ENCODE peak calls at places on chromosomes 13 and 19, in four cellular contexts. One of them, this sample, is unnamed.

GRCh38 chr19:49920624-49921363 is 8.2 kb upstream of the ATF5 start:
- DNase-seq in choroid plexus epithelial cell: no peak
- DNase-seq in GM23338: no peak
- DNase-seq in SK-N-SH: no peak
- DNase-seq in this sample: no peak

GRCh38 chr13:40666058-40666904 is at the start of gene FOXO1:
- DNase-seq in SK-N-SH: peak
- DNase-seq in GM23338: peak
- DNase-seq in choroid plexus epithelial cell: peak
- DNase-seq in this sample: peak

GRCh38 chr13:109918179-109918651 is 131.8 kb upstream of the IRS2 start:
- DNase-seq in choroid plexus epithelial cell: peak
- DNase-seq in SK-N-SH: no peak
- DNase-seq in GM23338: no peak
- DNase-seq in this sample: no peak

GRCh38 chr19:40332669-40333068 is 15.5 kb downstream of the C19orf47 start:
- DNase-seq in GM23338: no peak
- DNase-seq in SK-N-SH: no peak
- DNase-seq in choroid plexus epithelial cell: no peak
- DNase-seq in this sample: no peak

GRCh38 chr13:74730556-74731331 is 596.5 kb upstream of the KLF12 start:
- DNase-seq in GM23338: no peak
- DNase-seq in choroid plexus epithelial cell: no peak
- DNase-seq in SK-N-SH: no peak
- DNase-seq in this sample: no peak

GRCh38 chr13:111095031-111095840 is 19.9 kb upstream of the ARHGEF7 start:
- DNase-seq in choroid plexus epithelial cell: no peak
- DNase-seq in SK-N-SH: no peak
- DNase-seq in GM23338: no peak
- DNase-seq in this sample: no peak

GRCh38 chr19:1630012-1630411 is 22.4 kb downstream of the TCF3 start:
- DNase-seq in SK-N-SH: no peak
- DNase-seq in choroid plexus epithelial cell: no peak
- DNase-seq in GM23338: no peak
- DNase-seq in this sample: no peak

GRCh38 chr13:98416408-98416807 is 160.5 kb downstream of the STK24 start:
- DNase-seq in GM23338: no peak
- DNase-seq in SK-N-SH: no peak
- DNase-seq in choroid plexus epithelial cell: no peak
- DNase-seq in this sample: no peak

GRCh38 chr13:111280226-111280625 is 40.2 kb upstream of the TEX29 start:
- DNase-seq in choroid plexus epithelial cell: no peak
- DNase-seq in SK-N-SH: no peak
- DNase-seq in GM23338: no peak
- DNase-seq in this sample: no peak

GRCh38 chr13:112078879-112079526 is 12.1 kb downstream of the SOX1 start:
- DNase-seq in choroid plexus epithelial cell: no peak
- DNase-seq in GM23338: peak
- DNase-seq in SK-N-SH: no peak
- DNase-seq in this sample: no peak

GRCh38 chr13:46562581-46562980 is 9.6 kb downstream of the LRCH1 start:
- DNase-seq in SK-N-SH: no peak
- DNase-seq in choroid plexus epithelial cell: no peak
- DNase-seq in GM23338: no peak
- DNase-seq in this sample: no peak

GRCh38 chr19:6250024-6250605 is 29.7 kb downstream of the MLLT1 start:
- DNase-seq in choroid plexus epithelial cell: peak
- DNase-seq in GM23338: no peak
- DNase-seq in SK-N-SH: no peak
- DNase-seq in this sample: no peak

GRCh38 chr19:45469132-45469834 is 1.5 kb downstream of the FOSB start:
- DNase-seq in GM23338: peak
- DNase-seq in choroid plexus epithelial cell: peak
- DNase-seq in SK-N-SH: peak
- DNase-seq in this sample: peak

GRCh38 chr19:47428177-47428894 is 9.0 kb upstream of the MEIS3 start:
- DNase-seq in GM23338: peak
- DNase-seq in SK-N-SH: peak
- DNase-seq in choroid plexus epithelial cell: peak
- DNase-seq in this sample: peak

GRCh38 chr19:40006273-40006691 is 9.4 kb downstream of the ZNF546 start:
- DNase-seq in GM23338: no peak
- DNase-seq in choroid plexus epithelial cell: peak
- DNase-seq in SK-N-SH: no peak
- DNase-seq in this sample: no peak

GRCh38 chr19:6587093-6587820 is 3.7 kb downstream of the CD70 start:
- DNase-seq in GM23338: peak
- DNase-seq in SK-N-SH: no peak
- DNase-seq in choroid plexus epithelial cell: no peak
- DNase-seq in this sample: no peak

GRCh38 chr13:29754486-29754806 is 96.0 kb downstream of the UBL3 start:
- DNase-seq in SK-N-SH: no peak
- DNase-seq in choroid plexus epithelial cell: peak
- DNase-seq in GM23338: peak
- DNase-seq in this sample: no peak

GRCh38 chr19:19661141-19661674 is 2.3 kb downstream of the ATP13A1 start:
- DNase-seq in choroid plexus epithelial cell: no peak
- DNase-seq in GM23338: no peak
- DNase-seq in SK-N-SH: no peak
- DNase-seq in this sample: no peak

GRCh38 chr13:110643768-110644421 is 28.6 kb downstream of the NAXD start:
- DNase-seq in choroid plexus epithelial cell: no peak
- DNase-seq in GM23338: no peak
- DNase-seq in SK-N-SH: no peak
- DNase-seq in this sample: no peak

GRCh38 chr13:106695139-106695538 is 127.2 kb upstream of the ARGLU1 start:
- DNase-seq in GM23338: no peak
- DNase-seq in choroid plexus epithelial cell: no peak
- DNase-seq in SK-N-SH: no peak
- DNase-seq in this sample: no peak

GRCh38 chr19:44548736-44549135 is 19.3 kb upstream of the CEACAM20 start:
- DNase-seq in SK-N-SH: no peak
- DNase-seq in choroid plexus epithelial cell: peak
- DNase-seq in GM23338: no peak
- DNase-seq in this sample: no peak

GRCh38 chr13:42807866-42808265 is 26.5 kb downstream of the FAM216B start:
- DNase-seq in choroid plexus epithelial cell: peak
- DNase-seq in GM23338: no peak
- DNase-seq in SK-N-SH: no peak
- DNase-seq in this sample: no peak

GRCh38 chr19:9151367-9151766 is 11.2 kb downstream of the ZNF317 start:
- DNase-seq in SK-N-SH: no peak
- DNase-seq in GM23338: no peak
- DNase-seq in choroid plexus epithelial cell: no peak
- DNase-seq in this sample: no peak

GRCh38 chr13:48890386-48890785 is 85.3 kb upstream of the FNDC3A start:
- DNase-seq in SK-N-SH: no peak
- DNase-seq in choroid plexus epithelial cell: no peak
- DNase-seq in GM23338: no peak
- DNase-seq in this sample: no peak

GRCh38 chr13:43348397-43348796 is 325.0 kb downstream of the DNAJC15 start:
- DNase-seq in SK-N-SH: no peak
- DNase-seq in GM23338: no peak
- DNase-seq in choroid plexus epithelial cell: peak
- DNase-seq in this sample: no peak

GRCh38 chr13:62119739-62120700 is 704.4 kb upstream of the PCDH20 start:
- DNase-seq in GM23338: peak
- DNase-seq in choroid plexus epithelial cell: peak
- DNase-seq in SK-N-SH: peak
- DNase-seq in this sample: no peak

GRCh38 chr19:50046649-50047503 is 21.1 kb downstream of the ZNF473 start:
- DNase-seq in choroid plexus epithelial cell: peak
- DNase-seq in GM23338: peak
- DNase-seq in SK-N-SH: peak
- DNase-seq in this sample: peak

GRCh38 chr19:38664503-38665211 is 17.2 kb downstream of the ACTN4 start:
- DNase-seq in GM23338: no peak
- DNase-seq in SK-N-SH: no peak
- DNase-seq in choroid plexus epithelial cell: no peak
- DNase-seq in this sample: no peak

GRCh38 chr13:103097366-103097928 is 31.2 kb upstream of the SLC10A2 start:
- DNase-seq in SK-N-SH: no peak
- DNase-seq in choroid plexus epithelial cell: no peak
- DNase-seq in GM23338: no peak
- DNase-seq in this sample: peak

GRCh38 chr13:62964522-62964921 is 1548.9 kb upstream of the PCDH20 start:
- DNase-seq in SK-N-SH: no peak
- DNase-seq in choroid plexus epithelial cell: no peak
- DNase-seq in GM23338: no peak
- DNase-seq in this sample: no peak

GRCh38 chr19:10797078-10797477 is 38.9 kb downstream of the TMED1 start:
- DNase-seq in choroid plexus epithelial cell: no peak
- DNase-seq in SK-N-SH: no peak
- DNase-seq in GM23338: no peak
- DNase-seq in this sample: no peak

GRCh38 chr13:98246538-98247172 is 69.6 kb upstream of the RNF113B start:
- DNase-seq in choroid plexus epithelial cell: no peak
- DNase-seq in SK-N-SH: no peak
- DNase-seq in GM23338: no peak
- DNase-seq in this sample: no peak

GRCh38 chr13:99265162-99265822 is 7.1 kb upstream of the GPR18 start:
- DNase-seq in SK-N-SH: no peak
- DNase-seq in choroid plexus epithelial cell: no peak
- DNase-seq in GM23338: no peak
- DNase-seq in this sample: no peak

GRCh38 chr19:40256511-40256910 is 28.6 kb downstream of the AKT2 start:
- DNase-seq in GM23338: no peak
- DNase-seq in choroid plexus epithelial cell: no peak
- DNase-seq in SK-N-SH: no peak
- DNase-seq in this sample: no peak

GRCh38 chr13:27170521-27171243 is 929 bp downstream of the USP12 start:
- DNase-seq in SK-N-SH: no peak
- DNase-seq in GM23338: peak
- DNase-seq in choroid plexus epithelial cell: peak
- DNase-seq in this sample: no peak

GRCh38 chr13:111414341-111414740 is 93.9 kb downstream of the TEX29 start:
- DNase-seq in GM23338: no peak
- DNase-seq in choroid plexus epithelial cell: no peak
- DNase-seq in SK-N-SH: no peak
- DNase-seq in this sample: no peak

GRCh38 chr19:45250832-45251451 is at the start of gene MARK4:
- DNase-seq in SK-N-SH: peak
- DNase-seq in choroid plexus epithelial cell: peak
- DNase-seq in GM23338: peak
- DNase-seq in this sample: peak

GRCh38 chr19:45110811-45111210 is 17.8 kb downstream of the PPP1R37 start:
- DNase-seq in choroid plexus epithelial cell: no peak
- DNase-seq in GM23338: no peak
- DNase-seq in SK-N-SH: no peak
- DNase-seq in this sample: no peak

DNA sequence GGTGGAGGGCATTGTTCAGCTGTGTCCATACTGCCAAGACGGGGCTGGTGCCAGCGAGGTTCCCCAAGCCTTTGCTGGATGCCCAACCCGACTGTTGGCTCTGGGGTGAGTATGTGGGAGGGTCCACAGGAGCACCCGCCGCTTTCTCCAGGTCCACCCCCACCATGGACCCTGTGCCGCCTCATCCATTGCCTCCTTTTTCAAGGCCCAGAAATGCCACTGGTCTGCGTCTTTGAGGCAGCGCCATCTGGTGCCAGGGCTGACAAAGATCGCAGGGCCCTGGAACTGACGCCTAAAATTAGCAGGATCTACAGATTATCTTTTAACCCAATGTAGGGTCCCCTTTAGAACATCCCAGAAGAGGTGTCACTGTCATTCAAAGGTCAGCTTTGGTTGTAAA is 34.6 kb downstream of the NFIX start:
- DNase-seq in choroid plexus epithelial cell: no peak
- DNase-seq in SK-N-SH: no peak
- DNase-seq in GM23338: peak
- DNase-seq in this sample: peak
- TF ChIP-seq CTCF in choroid plexus epithelial cell: peak
- TF ChIP-seq CTCF in SK-N-SH: peak
- TF ChIP-seq CTCF in GM23338: peak
- TF ChIP-seq CTCF in this sample: peak

GRCh38 chr19:42295342-42295741 is 6.6 kb upstream of the PRR19 start:
- DNase-seq in GM23338: no peak
- DNase-seq in choroid plexus epithelial cell: no peak
- DNase-seq in SK-N-SH: no peak
- DNase-seq in this sample: no peak
- TF ChIP-seq CTCF in GM23338: peak
- TF ChIP-seq CTCF in choroid plexus epithelial cell: peak
- TF ChIP-seq CTCF in SK-N-SH: no peak
- TF ChIP-seq CTCF in this sample: no peak

DNA sequence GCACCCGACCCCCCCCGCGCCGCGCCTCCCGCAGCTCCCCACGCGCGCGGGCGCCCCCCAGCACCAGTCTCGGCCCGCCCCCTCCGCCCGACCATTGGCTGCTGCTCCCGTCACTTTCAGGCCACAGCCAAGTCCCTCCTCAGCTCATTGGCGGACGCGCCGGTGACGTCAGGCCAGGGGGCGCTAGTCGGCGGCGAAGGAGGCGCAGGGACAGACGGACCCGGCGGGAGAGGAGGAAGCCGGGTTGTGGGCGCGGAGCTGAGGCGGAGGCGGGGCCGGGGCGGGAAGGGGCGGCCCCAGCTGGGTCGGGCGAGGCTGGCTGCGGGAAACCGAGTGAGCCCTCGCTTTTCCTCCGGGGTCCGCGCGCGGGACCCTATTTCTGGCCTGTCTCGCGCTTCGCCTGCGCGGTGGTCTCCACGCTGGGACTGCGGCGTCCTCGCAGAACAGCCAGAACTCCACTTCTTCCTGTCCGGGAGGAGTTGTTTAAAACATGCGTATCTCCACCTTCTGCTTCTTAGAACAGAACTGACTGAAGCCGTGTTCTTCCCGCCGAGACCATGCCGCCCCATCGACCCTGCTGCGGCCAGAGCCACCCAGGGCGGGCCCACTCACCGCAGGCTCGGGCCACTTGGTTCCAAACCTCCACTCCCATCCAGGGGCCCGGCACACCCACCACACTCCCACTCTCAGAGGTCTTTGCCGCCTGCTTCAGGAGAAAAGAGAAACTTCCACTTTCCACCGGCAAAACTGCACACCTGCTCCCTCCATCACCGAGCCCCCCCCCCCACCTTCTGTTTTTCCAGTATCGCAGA is 459 bp upstream of the TMTC4 start:
- DNase-seq in choroid plexus epithelial cell: peak
- DNase-seq in SK-N-SH: peak
- DNase-seq in GM23338: peak
- DNase-seq in this sample: peak
- TF ChIP-seq CTCF in choroid plexus epithelial cell: peak
- TF ChIP-seq CTCF in SK-N-SH: peak
- TF ChIP-seq CTCF in GM23338: peak
- TF ChIP-seq CTCF in this sample: peak

GRCh38 chr19:57192993-57193392 is 1.7 kb downstream of the ZNF264 start:
- DNase-seq in choroid plexus epithelial cell: no peak
- DNase-seq in SK-N-SH: no peak
- DNase-seq in GM23338: no peak
- DNase-seq in this sample: no peak

GRCh38 chr19:57190301-57190700 is 999 bp upstream of the ZNF264 start:
- DNase-seq in choroid plexus epithelial cell: no peak
- DNase-seq in SK-N-SH: no peak
- DNase-seq in GM23338: no peak
- DNase-seq in this sample: no peak

GRCh38 chr19:57192064-57192395 is 730 bp downstream of the ZNF264 start:
- DNase-seq in GM23338: peak
- DNase-seq in SK-N-SH: peak
- DNase-seq in choroid plexus epithelial cell: peak
- DNase-seq in this sample: no peak

GRCh38 chr19:57191141-57192063 is at the start of gene ZNF264:
- DNase-seq in SK-N-SH: peak
- DNase-seq in GM23338: peak
- DNase-seq in choroid plexus epithelial cell: peak
- DNase-seq in this sample: peak
- TF ChIP-seq CTCF in SK-N-SH: no peak
- TF ChIP-seq CTCF in GM23338: no peak
- TF ChIP-seq CTCF in choroid plexus epithelial cell: no peak
- TF ChIP-seq CTCF in this sample: peak

This sample was measured in dorsolateral prefrontal cortex.